ENCODE peak calls at places on chromosome 12, in seven cellular contexts. One of them, this sample, is unnamed.

GRCh38 chr12:910416-910815 is 39.1 kb downstream of the RAD52 start:
- DNase-seq in NCI-H2029 treated with DMSO at 0.1 percent for 48 hours: no peak
- DNase-seq in fibroblast of lung: no peak
- DNase-seq in PC-9: no peak
- DNase-seq in GM23248: no peak
- DNase-seq in mucosa of gallbladder: no peak
- DNase-seq in NCI-H82: no peak
- DNase-seq in this sample: no peak

GRCh38 chr12:29782285-29782820 is 1.4 kb downstream of the TMTC1 start:
- DNase-seq in NCI-H2029 treated with DMSO at 0.1 percent for 48 hours: peak; percentile 62
- DNase-seq in fibroblast of lung: peak; percentile 80
- DNase-seq in PC-9: peak; percentile 75
- DNase-seq in GM23248: peak; percentile 89
- DNase-seq in mucosa of gallbladder: no peak
- DNase-seq in NCI-H82: no peak
- DNase-seq in this sample: no peak

GRCh38 chr12:29428630-29429029 is 47.7 kb upstream of the ERGIC2 start:
- DNase-seq in NCI-H2029 treated with DMSO at 0.1 percent for 48 hours: no peak
- DNase-seq in fibroblast of lung: peak; percentile 60
- DNase-seq in PC-9: peak; percentile 76
- DNase-seq in GM23248: peak; percentile 75
- DNase-seq in mucosa of gallbladder: no peak
- DNase-seq in NCI-H82: no peak
- DNase-seq in this sample: no peak

GRCh38 chr12:78005094-78005492 is 174.4 kb downstream of the NAV3 start:
- DNase-seq in NCI-H2029 treated with DMSO at 0.1 percent for 48 hours: no peak
- DNase-seq in fibroblast of lung: no peak
- DNase-seq in PC-9: no peak
- DNase-seq in GM23248: no peak
- DNase-seq in mucosa of gallbladder: no peak
- DNase-seq in NCI-H82: no peak
- DNase-seq in this sample: no peak

GRCh38 chr12:28787151-28787550 is 361.9 kb upstream of the FAR2 start:
- DNase-seq in NCI-H2029 treated with DMSO at 0.1 percent for 48 hours: no peak
- DNase-seq in fibroblast of lung: peak; percentile 52
- DNase-seq in PC-9: no peak
- DNase-seq in GM23248: no peak
- DNase-seq in mucosa of gallbladder: no peak
- DNase-seq in NCI-H82: no peak
- DNase-seq in this sample: no peak

GRCh38 chr12:72102150-72102549 is 163.5 kb downstream of the TPH2 start:
- DNase-seq in NCI-H2029 treated with DMSO at 0.1 percent for 48 hours: no peak
- DNase-seq in fibroblast of lung: no peak
- DNase-seq in PC-9: no peak
- DNase-seq in GM23248: no peak
- DNase-seq in mucosa of gallbladder: no peak
- DNase-seq in NCI-H82: peak; percentile 56
- DNase-seq in this sample: no peak

GRCh38 chr12:109112720-109113465 is 3.5 kb upstream of the ACACB start:
- DNase-seq in NCI-H2029 treated with DMSO at 0.1 percent for 48 hours: no peak
- DNase-seq in fibroblast of lung: no peak
- DNase-seq in PC-9: no peak
- DNase-seq in GM23248: no peak
- DNase-seq in mucosa of gallbladder: no peak
- DNase-seq in NCI-H82: no peak
- DNase-seq in this sample: no peak

GRCh38 chr12:54036620-54037359 is 3.9 kb downstream of the HOXC5 start:
- DNase-seq in NCI-H2029 treated with DMSO at 0.1 percent for 48 hours: no peak
- DNase-seq in fibroblast of lung: no peak
- DNase-seq in PC-9: no peak
- DNase-seq in GM23248: peak; percentile 89
- DNase-seq in mucosa of gallbladder: no peak
- DNase-seq in NCI-H82: peak; percentile 57
- DNase-seq in this sample: no peak

GRCh38 chr12:91272456-91273063 is 89.9 kb upstream of the DCN start:
- DNase-seq in NCI-H2029 treated with DMSO at 0.1 percent for 48 hours: no peak
- DNase-seq in fibroblast of lung: no peak
- DNase-seq in PC-9: no peak
- DNase-seq in GM23248: no peak
- DNase-seq in mucosa of gallbladder: peak; percentile 23
- DNase-seq in NCI-H82: no peak
- DNase-seq in this sample: no peak

GRCh38 chr12:117033382-117034045 is 65.7 kb downstream of the TESC start:
- DNase-seq in NCI-H2029 treated with DMSO at 0.1 percent for 48 hours: peak; percentile 23
- DNase-seq in fibroblast of lung: no peak
- DNase-seq in PC-9: no peak
- DNase-seq in GM23248: no peak
- DNase-seq in mucosa of gallbladder: no peak
- DNase-seq in NCI-H82: peak; percentile 18
- DNase-seq in this sample: no peak

GRCh38 chr12:94114166-94114565 is 34.2 kb upstream of the PLXNC1 start:
- DNase-seq in NCI-H2029 treated with DMSO at 0.1 percent for 48 hours: no peak
- DNase-seq in fibroblast of lung: no peak
- DNase-seq in PC-9: no peak
- DNase-seq in GM23248: no peak
- DNase-seq in mucosa of gallbladder: no peak
- DNase-seq in NCI-H82: no peak
- DNase-seq in this sample: no peak